ENCODE peak calls at places on chromosome 5, in four cellular contexts. Q, X, O and F are unnamed samples.

GRCh38 chr5:93273176-93273575 is 307.8 kb downstream of the NR2F1-AS1 start:
- DNase-seq in Q (peak), X (peak), O (no peak), F (no peak)

GRCh38 chr5:115262066-115262404 is 642 bp downstream of the PGGT1B start:
- DNase-seq in Q (peak), X (peak), O (peak), F (no peak)

GRCh38 chr5:178545941-178546674 is 44.1 kb downstream of the COL23A1 start:
- DNase-seq in Q (no peak), X (no peak), O (no peak), F (no peak)

GRCh38 chr5:38576442-38576841 is 20.0 kb upstream of the LIFR start:
- DNase-seq in Q (no peak), X (no peak), O (no peak), F (no peak)

GRCh38 chr5:35046754-35047153 is 995 bp downstream of the AGXT2 start:
- DNase-seq in Q (peak), X (peak), O (no peak), F (no peak)

GRCh38 chr5:132496631-132497487 is 6.3 kb upstream of the IRF1 start:
- DNase-seq in Q (peak), X (peak), O (peak), F (peak)

GRCh38 chr5:158484968-158485367 is 614.7 kb downstream of the EBF1 start:
- DNase-seq in Q (peak), X (no peak), O (no peak), F (no peak)

GRCh38 chr5:867300-867699 is 16.5 kb upstream of the ZDHHC11 start:
- DNase-seq in Q (no peak), X (no peak), O (no peak), F (no peak)

GRCh38 chr5:134097221-134097620 is 17.3 kb upstream of the TCF7 start:
- DNase-seq in Q (no peak), X (no peak), O (no peak), F (no peak)

GRCh38 chr5:118762291-118762690 is 226.1 kb downstream of the DTWD2 start:
- DNase-seq in Q (no peak), X (no peak), O (no peak), F (no peak)

GRCh38 chr5:8827701-8828100 is 718.2 kb downstream of the SEMA5A start:
- DNase-seq in Q (peak), X (peak), O (no peak), F (no peak)

GRCh38 chr5:90410178-90410762 is 714 bp upstream of the CETN3 start:
- DNase-seq in Q (no peak), X (no peak), O (no peak), F (no peak)

GRCh38 chr5:36728697-36729543 is 122.5 kb downstream of the SLC1A3 start:
- DNase-seq in Q (peak), X (peak), O (peak), F (peak)

GRCh38 chr5:97004423-97005060 is 68.7 kb downstream of the LNPEP start:
- DNase-seq in Q (no peak), X (no peak), O (no peak), F (no peak)

GRCh38 chr5:60810438-60811085 is 33.5 kb downstream of the ELOVL7 start:
- DNase-seq in Q (peak), X (no peak), O (peak), F (peak)

GRCh38 chr5:97915101-97915500 is 732.1 kb upstream of the RIOK2 start:
- DNase-seq in Q (no peak), X (no peak), O (no peak), F (no peak)

GRCh38 chr5:177446184-177447065 is at the start of gene PRR7:
- DNase-seq in Q (peak), X (peak), O (peak), F (peak)

GRCh38 chr5:120372899-120373298 is 91.2 kb upstream of the PRR16 start:
- DNase-seq in Q (no peak), X (no peak), O (no peak), F (no peak)

GRCh38 chr5:135233477-135233876 is 165.6 kb downstream of the MACROH2A1 start:
- DNase-seq in Q (no peak), X (no peak), O (no peak), F (no peak)

GRCh38 chr5:14440598-14441401 is 140.8 kb upstream of the OTULINL start:
- DNase-seq in Q (peak), X (peak), O (no peak), F (no peak)

GRCh38 chr5:175854231-175855040 is 16.9 kb upstream of the CPLX2 start:
- DNase-seq in Q (no peak), X (no peak), O (peak), F (no peak)
- TF ChIP-seq CTCF in Q (no peak), X (no peak), O (no peak), F (no peak)

DNA sequence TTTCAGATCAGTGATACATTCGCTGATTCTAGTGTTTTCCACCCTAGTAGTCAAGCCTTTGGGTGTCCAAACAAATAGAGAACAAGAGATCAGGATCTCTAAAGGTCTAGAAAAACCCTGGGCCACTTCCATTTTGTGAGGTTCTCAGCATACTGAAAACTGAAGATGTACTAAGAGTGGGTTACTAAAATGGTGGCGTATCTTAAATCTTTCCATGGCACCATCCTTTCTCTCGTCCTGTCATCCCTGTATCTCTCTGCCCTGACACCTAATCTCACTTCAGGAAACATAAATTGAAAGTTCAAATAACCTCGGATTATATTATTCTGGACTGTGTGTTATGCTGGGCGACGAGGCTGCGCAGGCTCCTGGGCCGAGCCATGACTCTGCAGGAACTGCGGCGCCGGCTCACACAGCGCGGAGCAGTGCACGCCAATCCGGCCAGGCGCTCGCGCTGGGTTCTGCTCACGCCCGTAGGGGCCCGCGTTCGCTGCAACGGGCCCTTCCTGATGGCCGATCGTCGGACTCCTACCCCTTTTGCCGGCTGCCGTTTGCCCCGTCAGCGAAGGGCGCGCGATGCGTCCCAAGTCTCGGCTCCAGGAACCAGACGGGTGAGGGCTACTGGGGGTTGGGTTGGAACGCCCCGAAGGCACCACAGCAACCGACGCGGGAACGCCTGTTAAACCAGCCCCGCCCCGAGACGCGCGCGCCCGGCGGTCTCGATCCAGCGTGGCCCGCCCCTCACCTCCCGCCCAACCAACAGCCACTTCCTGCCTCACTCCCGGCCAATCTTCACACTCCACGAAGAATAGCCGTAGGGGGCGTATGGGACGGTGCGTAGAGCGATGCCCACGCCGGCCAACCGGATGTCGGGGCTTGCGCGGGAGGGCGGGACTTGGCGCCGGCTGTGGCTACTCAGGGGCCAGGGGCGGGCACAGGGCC is 503 bp upstream of the CANX start:
- DNase-seq in Q (peak), X (peak), O (peak), F (peak)
- TF ChIP-seq CTCF in Q (no peak), X (peak), O (no peak), F (no peak)

GRCh38 chr5:164048527-164048926 is 543.1 kb downstream of the MAT2B start:
- DNase-seq in Q (peak), X (no peak), O (no peak), F (no peak)
- TF ChIP-seq CTCF in Q (peak), X (no peak), O (no peak), F (no peak)

DNA sequence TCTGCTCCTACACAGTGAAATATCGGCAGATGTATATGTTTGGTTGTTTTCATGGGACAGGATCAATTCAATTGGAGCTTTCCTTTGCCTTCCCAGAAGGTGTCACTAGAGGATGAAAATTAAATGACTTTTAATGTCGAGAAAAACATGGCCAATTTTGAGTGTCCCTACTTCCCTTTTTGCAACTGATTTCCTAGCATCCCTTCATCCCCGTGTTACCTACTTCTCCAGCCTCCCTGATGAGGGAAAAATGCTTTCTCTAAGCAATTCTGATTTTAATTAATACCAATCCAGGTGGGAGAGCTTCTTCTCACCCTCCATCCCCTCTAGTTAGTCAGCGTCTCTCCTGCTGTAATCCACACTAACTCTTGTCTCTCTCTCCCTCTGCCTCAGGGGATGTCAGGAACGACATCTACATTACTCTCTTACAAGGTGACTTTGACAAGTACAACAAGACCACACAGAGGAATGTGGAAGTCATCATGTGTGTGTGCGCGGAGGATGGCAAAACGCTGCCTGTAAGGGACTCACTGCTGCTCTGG is 64.9 kb downstream of the DOCK2 start:
- DNase-seq in Q (peak), X (peak), O (peak), F (no peak)
- TF ChIP-seq CTCF in Q (peak), X (peak), O (peak), F (no peak)

GRCh38 chr5:19795218-19795617 is 192.8 kb downstream of the CDH18 start:
- DNase-seq in Q (peak), X (peak), O (peak), F (no peak)

GRCh38 chr5:19790811-19791466 is 197.1 kb downstream of the CDH18 start:
- DNase-seq in Q (no peak), X (no peak), O (no peak), F (no peak)
- TF ChIP-seq CTCF in Q (no peak), X (no peak), O (no peak), F (no peak)

GRCh38 chr5:7261900-7262299 is 134.0 kb upstream of the ADCY2 start:
- DNase-seq in Q (no peak), X (no peak), O (no peak), F (no peak)

GRCh38 chr5:7261049-7261448 is 134.9 kb upstream of the ADCY2 start:
- DNase-seq in Q (peak), X (peak), O (peak), F (peak)
- TF ChIP-seq CTCF in Q (peak), X (peak), O (peak), F (peak)

GRCh38 chr5:140800816-140801493 is at the start of gene PCDHA3:
- DNase-seq in Q (peak), X (no peak), O (no peak), F (no peak)
- TF ChIP-seq CTCF in Q (peak), X (peak), O (no peak), F (no peak)

GRCh38 chr5:74185599-74185998 is 454.9 kb downstream of the ENC1 start:
- DNase-seq in Q (peak), X (no peak), O (no peak), F (no peak)
- TF ChIP-seq CTCF in Q (no peak), X (no peak), O (no peak), F (no peak)

DNA sequence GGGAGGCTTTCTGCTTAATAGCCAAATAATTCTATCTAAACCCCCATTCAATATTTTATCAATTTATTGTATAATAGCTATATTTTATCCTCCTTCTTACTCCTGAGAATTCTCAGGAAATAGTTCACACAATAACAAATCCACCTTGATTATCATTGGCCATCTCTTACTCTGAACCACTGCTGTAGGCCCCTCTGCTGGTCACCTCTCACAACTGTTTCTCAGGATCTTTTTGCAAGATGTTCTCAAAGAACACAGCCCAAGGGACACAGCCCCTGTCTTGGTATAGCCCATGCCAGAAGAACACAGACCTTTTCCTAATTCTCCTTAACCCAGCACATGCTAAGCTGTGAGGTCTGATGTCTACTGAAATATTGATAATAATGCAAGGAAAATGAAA is 74.9 kb upstream of the HTR4 start:
- DNase-seq in Q (peak), X (no peak), O (peak), F (no peak)
- TF ChIP-seq CTCF in Q (peak), X (peak), O (peak), F (no peak)